ENCODE peak calls at places on chromosomes 5 and 9, in eight cellular contexts. L is SK-N-SH, I is transverse colon, B is H1, P is ovary, X is stomach, T is GM12878, Q is sigmoid colon. S is an unnamed sample.

GRCh38 chr9:92952861-92953620 is 5.7 kb downstream of the FGD3 start:
- DNase-seq in L (peak), I (no peak), B (no peak), P (no peak), X (no peak), T (no peak), Q (no peak), S (no peak)

GRCh38 chr5:158511454-158511853 is 588.3 kb downstream of the EBF1 start:
- DNase-seq in L (no peak), I (peak), B (no peak), P (no peak), X (no peak), T (no peak), Q (no peak), S (no peak)

GRCh38 chr9:127417130-127418036 is 6.8 kb upstream of the ZNF79 start:
- DNase-seq in L (peak), I (no peak), B (no peak), P (no peak), X (no peak), T (no peak), Q (peak), S (peak)

GRCh38 chr9:89183146-89183545 is 4.5 kb upstream of the SHC3 start:
- DNase-seq in L (no peak), I (no peak), B (no peak), P (no peak), X (no peak), T (no peak), Q (no peak), S (no peak)

GRCh38 chr9:116574027-116574679 is 113.0 kb upstream of the TRIM32 start:
- DNase-seq in L (peak), I (peak), B (no peak), P (no peak), X (peak), T (no peak), Q (no peak), S (no peak)

GRCh38 chr5:141512390-141513020 is 23.6 kb downstream of the PCDHGC5 start:
- DNase-seq in L (peak), I (peak), B (peak), P (peak), X (peak), T (no peak), Q (peak), S (peak)

GRCh38 chr9:31243386-31243785 is 1141.1 kb upstream of the ACO1 start:
- DNase-seq in L (no peak), I (no peak), B (no peak), P (no peak), X (no peak), T (no peak), Q (no peak), S (no peak)

GRCh38 chr9:33233659-33234335 is 6.2 kb upstream of the SPINK4 start:
- DNase-seq in L (no peak), I (peak), B (no peak), P (no peak), X (peak), T (no peak), Q (no peak), S (peak)

GRCh38 chr5:112160652-112161391 is 258.3 kb downstream of the EPB41L4A start:
- DNase-seq in L (peak), I (peak), B (peak), P (peak), X (peak), T (peak), Q (peak), S (peak)

GRCh38 chr9:112774006-112774996 is 23.7 kb downstream of the SNX30 start:
- DNase-seq in L (no peak), I (no peak), B (no peak), P (no peak), X (no peak), T (no peak), Q (no peak), S (no peak)

GRCh38 chr9:96686638-96687335 is 31.7 kb upstream of the PRXL2C start:
- DNase-seq in L (peak), I (peak), B (peak), P (peak), X (peak), T (no peak), Q (peak), S (peak)

GRCh38 chr9:137164370-137165249 is 5.2 kb downstream of the LRRC26 start:
- DNase-seq in L (no peak), I (no peak), B (no peak), P (no peak), X (no peak), T (no peak), Q (no peak), S (no peak)

GRCh38 chr9:128101690-128102089 is 25.8 kb downstream of the PTGES2 start:
- DNase-seq in L (no peak), I (no peak), B (no peak), P (peak), X (peak), T (no peak), Q (no peak), S (no peak)

GRCh38 chr9:93801120-93801519 is 154.0 kb downstream of the BARX1 start:
- DNase-seq in L (no peak), I (no peak), B (no peak), P (no peak), X (no peak), T (no peak), Q (no peak), S (no peak)

GRCh38 chr9:5951686-5952211 is 61.1 kb downstream of the MLANA start:
- DNase-seq in L (no peak), I (no peak), B (no peak), P (no peak), X (no peak), T (no peak), Q (no peak), S (peak)

GRCh38 chr5:179217356-179217755 is 127.9 kb downstream of the ADAMTS2 start:
- DNase-seq in L (no peak), I (no peak), B (no peak), P (no peak), X (no peak), T (no peak), Q (no peak), S (no peak)

GRCh38 chr9:98472216-98472615 is 216.8 kb upstream of the TBC1D2 start:
- DNase-seq in L (no peak), I (no peak), B (no peak), P (no peak), X (no peak), T (no peak), Q (no peak), S (no peak)

GRCh38 chr5:40220260-40220659 is 459.5 kb upstream of the PTGER4 start:
- DNase-seq in L (no peak), I (no peak), B (no peak), P (no peak), X (no peak), T (no peak), Q (no peak), S (no peak)

GRCh38 chr5:77087484-77088291 is 603 bp upstream of the ZBED3 start:
- DNase-seq in L (no peak), I (peak), B (no peak), P (peak), X (peak), T (no peak), Q (no peak), S (no peak)

GRCh38 chr5:42993516-42994284 is 46.4 kb downstream of the ANXA2R start:
- DNase-seq in L (no peak), I (peak), B (no peak), P (no peak), X (no peak), T (no peak), Q (no peak), S (peak)

GRCh38 chr5:143440448-143441102 is 37.1 kb upstream of the NR3C1 start:
- DNase-seq in L (peak), I (no peak), B (no peak), P (no peak), X (no peak), T (no peak), Q (no peak), S (no peak)
- TF ChIP-seq EP300 in L (peak), I (no peak), B (no peak), P (no peak), X (no peak), T (no peak), Q (no peak), S (no peak)

DNA sequence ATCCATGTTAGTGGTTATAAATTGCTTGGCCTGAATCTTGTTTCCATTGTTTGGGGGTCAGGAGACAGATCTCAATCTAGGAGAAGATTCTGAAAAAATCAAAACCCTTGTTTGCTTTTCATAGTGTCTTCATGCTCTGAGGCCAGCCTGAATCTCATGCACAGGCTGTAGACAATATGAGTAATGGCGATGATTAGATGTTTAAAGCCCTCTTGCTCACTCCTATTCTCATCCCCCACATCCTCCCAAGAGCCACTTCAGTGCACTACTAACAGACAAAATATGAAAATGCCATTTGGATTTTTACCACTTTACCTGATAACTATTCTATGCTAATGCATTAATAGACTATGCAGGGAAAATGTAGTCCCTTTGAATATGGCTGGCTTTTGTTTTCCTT is 129.4 kb downstream of the NUDT12 start:
- DNase-seq in L (no peak), I (no peak), B (no peak), P (no peak), X (no peak), T (no peak), Q (no peak), S (no peak)
- TF ChIP-seq EP300 in L (no peak), I (no peak), B (no peak), P (no peak), X (no peak), T (no peak), Q (no peak), S (no peak)

GRCh38 chr5:72511371-72512178 is 4.4 kb upstream of the ZNF366 start:
- DNase-seq in L (no peak), I (no peak), B (no peak), P (no peak), X (no peak), T (no peak), Q (no peak), S (no peak)
- TF ChIP-seq EP300 in L (no peak), I (no peak), B (no peak), P (no peak), X (no peak), T (no peak), Q (no peak), S (no peak)

GRCh38 chr9:87465791-87466190 is 31.9 kb upstream of the DAPK1 start:
- DNase-seq in L (no peak), I (no peak), B (no peak), P (no peak), X (no peak), T (no peak), Q (no peak), S (no peak)
- TF ChIP-seq EP300 in L (no peak), I (no peak), B (no peak), P (no peak), X (no peak), T (no peak), Q (no peak), S (no peak)

GRCh38 chr9:121450241-121450640 is 49.4 kb downstream of the GGTA1 start:
- DNase-seq in L (no peak), I (no peak), B (no peak), P (no peak), X (no peak), T (no peak), Q (no peak), S (no peak)
- TF ChIP-seq EP300 in L (no peak), I (no peak), B (no peak), P (no peak), X (no peak), T (no peak), Q (peak), S (no peak)

GRCh38 chr9:80867731-80868130 is 821.6 kb downstream of the TLE1 start:
- DNase-seq in L (no peak), I (no peak), B (no peak), P (no peak), X (no peak), T (no peak), Q (no peak), S (no peak)
- TF ChIP-seq EP300 in L (no peak), I (no peak), B (no peak), P (no peak), X (no peak), T (no peak), Q (no peak), S (no peak)

S was measured in A549.